ENCODE peak calls at places on chromosomes 2 and 18, in nine cellular contexts. V is type B pancreatic cell; C is HFF-Myc; P is BJ; I is substantia nigra; K is SJSA1; E is stimulated activated CD4-positive, alpha-beta T cell treated with anti-CD3 and anti-CD28 coated beads, Interleukin-2, amount 100 ng/mL, for 48 hours; Y is NCI-H460; W is NCI-H774. U is an unnamed sample.

GRCh38 chr18:3821524-3821923 is 371.6 kb downstream of the TGIF1 start:
- DNase-seq in V (no peak), C (no peak), P (no peak), I (no peak), K (no peak), E (no peak), Y (no peak), W (no peak), U (no peak)

GRCh38 chr2:153499439-153499838 is 20.9 kb upstream of the RPRM start:
- DNase-seq in V (no peak), C (no peak), P (no peak), I (no peak), K (no peak), E (no peak), Y (no peak), W (no peak), U (no peak)

GRCh38 chr2:144836635-144837350 is 316.9 kb upstream of the ZEB2 start:
- DNase-seq in V (no peak), C (no peak), P (peak), I (no peak), K (no peak), E (no peak), Y (no peak), W (no peak), U (no peak)

GRCh38 chr2:144078091-144078490 is 441.8 kb downstream of the ZEB2 start:
- DNase-seq in V (no peak), C (no peak), P (no peak), I (no peak), K (no peak), E (no peak), Y (no peak), W (no peak), U (no peak)

GRCh38 chr2:56055405-56055804 is 128.4 kb upstream of the CCDC85A start:
- DNase-seq in V (no peak), C (no peak), P (no peak), I (no peak), K (no peak), E (no peak), Y (no peak), W (no peak), U (no peak)

GRCh38 chr2:65045651-65046050 is 10.6 kb upstream of the CEP68 start:
- DNase-seq in V (no peak), C (no peak), P (no peak), I (no peak), K (peak), E (no peak), Y (no peak), W (no peak), U (no peak)

GRCh38 chr2:79370976-79371550 is 141.8 kb upstream of the CTNNA2 start:
- DNase-seq in V (no peak), C (no peak), P (no peak), I (no peak), K (no peak), E (no peak), Y (no peak), W (no peak), U (no peak)

GRCh38 chr2:69755862-69756467 is 14.0 kb downstream of the ANXA4 start:
- DNase-seq in V (no peak), C (no peak), P (peak), I (no peak), K (peak), E (no peak), Y (no peak), W (no peak), U (no peak)

GRCh38 chr2:142803158-142803557 is 74.3 kb upstream of the KYNU start:
- DNase-seq in V (no peak), C (no peak), P (no peak), I (no peak), K (no peak), E (no peak), Y (no peak), W (no peak), U (no peak)

GRCh38 chr18:42174909-42175308 is 219.9 kb downstream of the PIK3C3 start:
- DNase-seq in V (no peak), C (no peak), P (no peak), I (no peak), K (no peak), E (no peak), Y (no peak), W (no peak), U (peak)

GRCh38 chr2:3037196-3038194 is 340.1 kb downstream of the EIPR1 start:
- DNase-seq in V (no peak), C (no peak), P (no peak), I (no peak), K (no peak), E (no peak), Y (no peak), W (no peak), U (no peak)

GRCh38 chr2:159124441-159124911 is 156.0 kb downstream of the TANC1 start:
- DNase-seq in V (no peak), C (no peak), P (peak), I (no peak), K (peak), E (no peak), Y (no peak), W (no peak), U (peak)

GRCh38 chr2:100606740-100607343 is 44.0 kb downstream of the PDCL3 start:
- DNase-seq in V (no peak), C (no peak), P (no peak), I (peak), K (peak), E (peak), Y (peak), W (peak), U (no peak)

GRCh38 chr2:214035091-214035852 is 375.6 kb upstream of the VWC2L start:
- DNase-seq in V (no peak), C (no peak), P (no peak), I (no peak), K (no peak), E (no peak), Y (no peak), W (no peak), U (no peak)

GRCh38 chr2:20307311-20307710 is 43.3 kb downstream of the PUM2 start:
- DNase-seq in V (no peak), C (no peak), P (no peak), I (no peak), K (no peak), E (no peak), Y (no peak), W (no peak), U (no peak)

GRCh38 chr18:11885278-11885991 is 22.7 kb downstream of the MPPE1 start:
- DNase-seq in V (no peak), C (no peak), P (no peak), I (peak), K (no peak), E (no peak), Y (no peak), W (no peak), U (no peak)

GRCh38 chr2:229133155-229133772 is 137.8 kb downstream of the PID1 start:
- DNase-seq in V (no peak), C (peak), P (no peak), I (no peak), K (no peak), E (no peak), Y (peak), W (peak), U (no peak)

GRCh38 chr2:172168917-172169346 is 66.2 kb upstream of the DLX2 start:
- DNase-seq in V (no peak), C (no peak), P (no peak), I (no peak), K (no peak), E (no peak), Y (no peak), W (no peak), U (no peak)

GRCh38 chr18:7946724-7947377 is 379.7 kb downstream of the PTPRM start:
- DNase-seq in V (no peak), C (peak), P (no peak), I (peak), K (peak), E (no peak), Y (no peak), W (peak), U (peak)

GRCh38 chr18:28791101-28791500 is 614.2 kb upstream of the CDH2 start:
- DNase-seq in V (no peak), C (no peak), P (no peak), I (no peak), K (no peak), E (no peak), Y (no peak), W (no peak), U (no peak)

GRCh38 chr2:191797937-191798873 is 48.7 kb downstream of the CAVIN2 start:
- DNase-seq in V (no peak), C (no peak), P (no peak), I (no peak), K (no peak), E (no peak), Y (no peak), W (no peak), U (no peak)

GRCh38 chr2:102736174-102736606 is 25.6 kb upstream of the TMEM182 start:
- DNase-seq in V (no peak), C (no peak), P (no peak), I (peak), K (no peak), E (no peak), Y (peak), W (peak), U (no peak)

GRCh38 chr2:123808243-123808642 is 216.8 kb upstream of the CNTNAP5 start:
- DNase-seq in V (no peak), C (no peak), P (no peak), I (no peak), K (no peak), E (no peak), Y (no peak), W (no peak), U (no peak)

GRCh38 chr2:217551229-217551909 is 451.4 kb downstream of the TNS1 start:
- DNase-seq in V (no peak), C (no peak), P (peak), I (no peak), K (peak), E (no peak), Y (peak), W (no peak), U (no peak)

GRCh38 chr18:63422087-63422861 is at the start of gene VPS4B:
- DNase-seq in V (peak), C (peak), P (peak), I (peak), K (peak), E (peak), Y (peak), W (peak), U (peak)

GRCh38 chr18:24831871-24832665 is 371.6 kb downstream of the HRH4 start:
- DNase-seq in V (no peak), C (no peak), P (no peak), I (no peak), K (no peak), E (no peak), Y (no peak), W (no peak), U (no peak)

GRCh38 chr2:98012561-98012979 is 16.8 kb upstream of the TMEM131 start:
- DNase-seq in V (no peak), C (no peak), P (no peak), I (no peak), K (no peak), E (peak), Y (no peak), W (no peak), U (no peak)

GRCh38 chr2:197677483-197677882 is 2.1 kb upstream of the RFTN2 start:
- DNase-seq in V (no peak), C (no peak), P (no peak), I (no peak), K (no peak), E (no peak), Y (no peak), W (no peak), U (no peak)

GRCh38 chr2:186979439-186980116 is 130.6 kb upstream of the ZSWIM2 start:
- DNase-seq in V (peak), C (no peak), P (no peak), I (no peak), K (no peak), E (no peak), Y (no peak), W (no peak), U (no peak)

GRCh38 chr2:161905389-161906046 is 168.5 kb downstream of the DPP4 start:
- DNase-seq in V (no peak), C (no peak), P (no peak), I (no peak), K (no peak), E (no peak), Y (no peak), W (peak), U (peak)

GRCh38 chr2:51812138-51812866 is 780.4 kb upstream of the NRXN1 start:
- DNase-seq in V (no peak), C (peak), P (no peak), I (no peak), K (no peak), E (no peak), Y (no peak), W (no peak), U (no peak)

GRCh38 chr2:118882693-118883336 is 35.4 kb upstream of the EN1 start:
- DNase-seq in V (no peak), C (no peak), P (no peak), I (peak), K (peak), E (peak), Y (peak), W (peak), U (no peak)

GRCh38 chr2:85399183-85399455 is 11.0 kb downstream of the CAPG start:
- DNase-seq in V (no peak), C (no peak), P (no peak), I (no peak), K (no peak), E (no peak), Y (no peak), W (no peak), U (no peak)

GRCh38 chr2:190635781-190636180 is 13.1 kb upstream of the NAB1 start:
- DNase-seq in V (no peak), C (no peak), P (no peak), I (no peak), K (no peak), E (no peak), Y (peak), W (no peak), U (no peak)

GRCh38 chr2:233926806-233927205 is 9.6 kb downstream of the TRPM8 start:
- DNase-seq in V (no peak), C (no peak), P (no peak), I (no peak), K (no peak), E (no peak), Y (no peak), W (no peak), U (peak)

GRCh38 chr2:152594792-152595191 is 122.5 kb downstream of the PRPF40A start:
- DNase-seq in V (no peak), C (no peak), P (no peak), I (no peak), K (no peak), E (no peak), Y (no peak), W (no peak), U (no peak)

U was measured in epithelial cell of prostate.